ENCODE peak calls at places on chromosome 12, in six cellular contexts. A is GM12878, D is GM12891, Y is K562, T is H1, V is HepG2. H is an unnamed sample.

GRCh38 chr12:49872781-49873181 is 29.9 kb upstream of the BCDIN3D start:
- DNase-seq in A (no peak), D (no peak), Y (no peak), T (no peak), V (no peak), H (no peak)

GRCh38 chr12:91262023-91262676 is 79.5 kb upstream of the DCN start:
- DNase-seq in D (no peak), T (no peak), A (no peak), V (no peak), Y (peak), H (no peak)

GRCh38 chr12:72523754-72524153 is 251.6 kb downstream of the TRHDE start:
- DNase-seq in V (no peak), A (no peak), T (no peak), Y (no peak), D (no peak), H (no peak)

GRCh38 chr12:58090685-58091084 is 149.3 kb downstream of the ATP23 start:
- DNase-seq in V (no peak), Y (no peak), T (no peak), D (no peak), A (no peak), H (no peak)

GRCh38 chr12:103712191-103712590 is 125.1 kb downstream of the STAB2 start:
- DNase-seq in D (no peak), V (no peak), A (no peak), Y (no peak), T (no peak), H (no peak)

GRCh38 chr12:132176920-132177551 is 32.8 kb downstream of the NOC4L start:
- DNase-seq in A (no peak), T (no peak), V (no peak), D (no peak), Y (no peak), H (no peak)

GRCh38 chr12:54390176-54390667 is 5.7 kb upstream of the ZNF385A start:
- DNase-seq in V (no peak), A (no peak), D (no peak), T (no peak), Y (peak), H (no peak)

GRCh38 chr12:118467576-118467975 is 91.2 kb downstream of the SUDS3 start:
- DNase-seq in V (no peak), T (no peak), A (no peak), D (no peak), Y (no peak), H (no peak)

GRCh38 chr12:130713581-130713991 is 2.5 kb downstream of the RIMBP2 start:
- DNase-seq in D (no peak), Y (no peak), A (no peak), T (no peak), V (no peak), H (no peak)

GRCh38 chr12:5665615-5666014 is 233.7 kb downstream of the NTF3 start:
- DNase-seq in V (no peak), D (no peak), A (no peak), Y (no peak), T (no peak), H (no peak)

GRCh38 chr12:98154850-98155249 is 360.5 kb upstream of the TMPO start:
- DNase-seq in A (no peak), T (peak), D (no peak), Y (no peak), V (peak), H (no peak)

GRCh38 chr12:89040146-89040964 is 311.9 kb downstream of the DUSP6 start:
- DNase-seq in Y (peak), A (no peak), T (no peak), V (no peak), D (peak), H (peak)

GRCh38 chr12:116336542-116337065 is 59.1 kb upstream of the MED13L start:
- DNase-seq in V (no peak), Y (peak), D (peak), A (peak), T (no peak), H (peak)

GRCh38 chr12:6937481-6938352 is 5.9 kb upstream of the RNU7-1 start:
- DNase-seq in V (peak), Y (peak), A (peak), T (no peak), D (peak), H (peak)

GRCh38 chr12:52873832-52874572 is 25.2 kb upstream of the KRT78 start:
- DNase-seq in D (peak), V (peak), A (no peak), Y (peak), T (no peak), H (peak)
- TF ChIP-seq POLR2A in D (no peak), V (no peak), A (no peak), Y (peak), T (no peak), H (no peak)

GRCh38 chr12:84760091-84760490 is 152.5 kb downstream of the SLC6A15 start:
- DNase-seq in T (no peak), D (no peak), Y (no peak), V (no peak), A (no peak), H (no peak)
- TF ChIP-seq TAF1 in T (no peak), D (no peak), Y (no peak), V (no peak), A (no peak), H (no peak)

GRCh38 chr12:42729532-42729895 is 140.0 kb upstream of the PRICKLE1 start:
- DNase-seq in A (no peak), V (no peak), T (no peak), D (no peak), Y (no peak), H (no peak)
- TF ChIP-seq POLR2AphosphoS5 in A (no peak), V (no peak), T (no peak), D (no peak), Y (no peak), H (no peak)

DNA sequence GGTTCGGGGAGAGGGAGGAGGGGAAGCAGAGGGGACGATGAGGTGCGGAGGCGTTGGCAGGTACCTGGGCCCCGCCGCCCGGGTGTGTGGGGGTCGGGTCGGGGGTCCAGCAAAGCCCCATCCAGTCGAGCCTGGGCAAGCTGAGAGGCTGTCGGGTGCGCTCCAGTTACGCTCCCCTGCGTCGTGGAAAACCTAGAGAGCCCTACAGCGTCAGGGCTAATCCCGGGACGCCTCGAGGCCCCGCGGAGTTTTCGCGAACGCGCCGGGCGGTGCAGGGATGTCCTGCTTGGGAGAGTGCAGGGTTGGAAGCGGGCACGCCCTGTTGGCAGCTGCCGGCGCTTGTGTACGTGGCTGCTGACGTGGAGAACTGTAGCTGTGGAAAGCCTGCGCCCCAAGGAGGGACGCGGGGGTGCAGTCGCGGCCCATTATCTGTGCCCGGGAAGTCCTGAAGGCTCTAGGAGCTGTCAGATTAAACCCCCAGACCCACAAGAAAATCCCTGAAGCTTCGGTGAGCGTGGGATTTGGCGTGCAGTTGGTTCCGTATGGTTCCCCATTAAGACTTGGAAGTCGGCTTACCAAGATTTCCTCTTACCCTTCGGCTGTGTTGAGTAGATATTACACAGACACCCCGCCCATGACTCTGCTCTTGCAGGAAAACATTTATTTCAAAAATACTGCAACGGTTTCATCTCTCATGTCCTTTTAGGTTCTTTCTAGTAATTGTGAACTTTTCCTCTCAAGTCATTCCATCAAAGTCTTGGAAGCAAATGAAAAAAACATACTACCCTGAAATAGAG is 11.3 kb upstream of the SLC38A2 start:
- DNase-seq in Y (peak), V (peak), D (no peak), A (no peak), T (no peak), H (no peak)
- TF ChIP-seq POLR2A in Y (peak), V (peak), D (peak), A (peak), T (no peak), H (peak)

H was measured in GM12892.